ENCODE peak calls at places on chromosomes 2 and 18, in ten cellular contexts. U is tibial artery, P is HS-27A, W is activated gamma-delta T cell treated with Interleukin-2 at 50 U/mL for 16 hours, R is iPS-NIHi11, V is K562, A is RWPE1, T is EL, I is T-helper 1 cell, L is mesendoderm. Z is an unnamed sample.

GRCh38 chr2:128416781-128417180 is 98.1 kb upstream of the HS6ST1 start:
- DNase-seq in U (peak), P (no peak), W (no peak), R (no peak), V (no peak), A (no peak), T (no peak), I (no peak), L (no peak), Z (no peak)

GRCh38 chr2:70123051-70123828 is 36.0 kb downstream of the PCBP1 start:
- DNase-seq in U (peak), P (no peak), W (no peak), R (peak), V (no peak), A (no peak), T (peak), I (no peak), L (peak), Z (peak)

GRCh38 chr2:165203689-165204559 is at the start of gene SCN3A:
- DNase-seq in U (no peak), P (no peak), W (no peak), R (peak), V (peak), A (peak), T (peak), I (no peak), L (peak), Z (peak)

GRCh38 chr2:35114765-35115164 is 1240.8 kb upstream of the CRIM1 start:
- DNase-seq in U (no peak), P (no peak), W (no peak), R (peak), V (no peak), A (peak), T (no peak), I (no peak), L (peak), Z (no peak)

GRCh38 chr2:160566717-160567116 is 73.1 kb upstream of the RBMS1 start:
- DNase-seq in U (no peak), P (no peak), W (no peak), R (no peak), V (no peak), A (no peak), T (no peak), I (no peak), L (no peak), Z (peak)

GRCh38 chr2:185291035-185291647 is 447.5 kb upstream of the FSIP2 start:
- DNase-seq in U (no peak), P (no peak), W (no peak), R (peak), V (no peak), A (peak), T (peak), I (no peak), L (peak), Z (no peak)

GRCh38 chr18:23378470-23378764 is 74.7 kb upstream of the RIOK3 start:
- DNase-seq in U (no peak), P (no peak), W (no peak), R (no peak), V (no peak), A (peak), T (peak), I (no peak), L (no peak), Z (no peak)

GRCh38 chr2:230967113-230967512 is 28.8 kb upstream of the SPATA3 start:
- DNase-seq in U (no peak), P (no peak), W (no peak), R (no peak), V (no peak), A (no peak), T (no peak), I (no peak), L (no peak), Z (no peak)

GRCh38 chr2:31319391-31320175 is 85.6 kb downstream of the EHD3 start:
- DNase-seq in U (no peak), P (no peak), W (no peak), R (no peak), V (no peak), A (no peak), T (peak), I (no peak), L (no peak), Z (peak)

GRCh38 chr2:145958611-145959010 is 1438.7 kb upstream of the ZEB2 start:
- DNase-seq in U (no peak), P (no peak), W (no peak), R (no peak), V (no peak), A (no peak), T (no peak), I (no peak), L (no peak), Z (no peak)

GRCh38 chr2:106886916-106887758 is 1.2 kb upstream of the ST6GAL2 start:
- DNase-seq in U (peak), P (peak), W (no peak), R (peak), V (no peak), A (peak), T (peak), I (no peak), L (peak), Z (no peak)

GRCh38 chr2:160977854-160978253 is 182.4 kb upstream of the TANK start:
- DNase-seq in U (no peak), P (no peak), W (no peak), R (no peak), V (no peak), A (no peak), T (no peak), I (no peak), L (no peak), Z (no peak)

GRCh38 chr2:74048843-74049519 is 64.3 kb downstream of the TET3 start:
- DNase-seq in U (no peak), P (no peak), W (no peak), R (no peak), V (peak), A (no peak), T (no peak), I (no peak), L (peak), Z (no peak)

GRCh38 chr18:48831113-48831759 is 119.5 kb downstream of the SMAD7 start:
- DNase-seq in U (peak), P (no peak), W (no peak), R (no peak), V (no peak), A (no peak), T (no peak), I (no peak), L (no peak), Z (no peak)

GRCh38 chr2:31231571-31232287 is 2.2 kb upstream of the EHD3 start:
- DNase-seq in U (no peak), P (no peak), W (no peak), R (no peak), V (no peak), A (no peak), T (no peak), I (no peak), L (peak), Z (no peak)

GRCh38 chr2:161946489-161947107 is 127.4 kb downstream of the DPP4 start:
- DNase-seq in U (no peak), P (no peak), W (no peak), R (no peak), V (no peak), A (peak), T (peak), I (no peak), L (peak), Z (peak)

GRCh38 chr18:68897286-68897685 is 99.4 kb downstream of the CCDC102B start:
- DNase-seq in U (no peak), P (no peak), W (no peak), R (no peak), V (no peak), A (no peak), T (no peak), I (no peak), L (no peak), Z (no peak)

GRCh38 chr2:102284611-102285010 is 26.8 kb upstream of the IL1RL1 start:
- DNase-seq in U (no peak), P (no peak), W (no peak), R (no peak), V (no peak), A (no peak), T (no peak), I (no peak), L (no peak), Z (no peak)

GRCh38 chr2:164818149-164819136 is 23.2 kb downstream of the COBLL1 start:
- DNase-seq in U (no peak), P (no peak), W (no peak), R (no peak), V (no peak), A (no peak), T (no peak), I (no peak), L (no peak), Z (no peak)

GRCh38 chr2:94871226-94872087 is at the start of gene TEKT4:
- DNase-seq in U (no peak), P (no peak), W (no peak), R (peak), V (no peak), A (no peak), T (peak), I (no peak), L (peak), Z (no peak)

GRCh38 chr2:96501471-96501874 is 3.7 kb downstream of the NEURL3 start:
- DNase-seq in U (no peak), P (no peak), W (no peak), R (no peak), V (no peak), A (no peak), T (no peak), I (no peak), L (no peak), Z (no peak)

GRCh38 chr2:69797235-69797634 is 32.2 kb upstream of the GMCL1 start:
- DNase-seq in U (no peak), P (no peak), W (no peak), R (no peak), V (no peak), A (no peak), T (no peak), I (no peak), L (no peak), Z (no peak)

GRCh38 chr18:56493531-56493930 is 144.9 kb downstream of the TXNL1 start:
- DNase-seq in U (no peak), P (no peak), W (no peak), R (no peak), V (no peak), A (no peak), T (no peak), I (no peak), L (no peak), Z (no peak)

GRCh38 chr18:74303936-74304335 is 11.7 kb upstream of the C18orf63 start:
- DNase-seq in U (no peak), P (peak), W (no peak), R (no peak), V (no peak), A (no peak), T (peak), I (no peak), L (no peak), Z (peak)

GRCh38 chr2:177467646-177468045 is 75.1 kb downstream of the AGPS start:
- DNase-seq in U (no peak), P (no peak), W (no peak), R (no peak), V (no peak), A (peak), T (peak), I (no peak), L (no peak), Z (peak)

Z was measured in AG08395.